ENCODE peak calls at places on chromosomes 1 and 21, in ten cellular contexts. W, M, D, U, Y, C, B, L, O and G are unnamed samples.

GRCh38 chr1:206729507-206729906 is 41.1 kb upstream of the IL19 start:
- DNase-seq in W (no peak), U (no peak), O (no peak), L (no peak), C (no peak), B (no peak), M (no peak), Y (no peak), D (no peak), G (no peak)

GRCh38 chr1:236809133-236809532 is 14.0 kb downstream of the MTR start:
- DNase-seq in C (no peak), L (no peak), B (no peak), U (no peak), Y (no peak), D (no peak), W (no peak), O (peak), M (no peak), G (no peak)

GRCh38 chr1:116847688-116848531 is 61.8 kb upstream of the PTGFRN start:
- DNase-seq in U (peak), C (peak), B (peak), M (peak), O (peak), Y (peak), W (peak), D (no peak), L (no peak), G (no peak)

GRCh38 chr1:156608981-156609380 is 7.7 kb upstream of the GPATCH4 start:
- DNase-seq in D (no peak), W (no peak), O (peak), U (peak), L (peak), M (no peak), C (peak), Y (no peak), B (no peak), G (peak)

GRCh38 chr1:207938016-207938415 is 27.1 kb upstream of the CD34 start:
- DNase-seq in O (peak), Y (peak), D (no peak), B (peak), L (no peak), W (no peak), C (no peak), U (peak), M (peak), G (no peak)

GRCh38 chr21:46297311-46298082 is 11.4 kb downstream of the YBEY start:
- DNase-seq in C (no peak), L (no peak), D (no peak), M (no peak), W (peak), B (peak), U (no peak), Y (peak), O (peak), G (no peak)

GRCh38 chr1:97630968-97631367 is 289.9 kb downstream of the DPYD start:
- DNase-seq in B (peak), O (peak), C (no peak), L (no peak), U (no peak), M (peak), W (peak), Y (peak), D (no peak), G (no peak)

GRCh38 chr1:200628223-200628868 is 7.8 kb upstream of the KIF14 start:
- DNase-seq in B (no peak), C (peak), L (no peak), U (no peak), Y (no peak), O (no peak), M (no peak), D (no peak), W (no peak), G (no peak)

GRCh38 chr1:28668191-28668955 is at the start of gene GMEB1:
- DNase-seq in U (peak), O (peak), M (peak), L (peak), B (peak), W (peak), C (peak), D (peak), Y (peak), G (peak)

GRCh38 chr1:211492511-211493132 is 660 bp upstream of the RD3 start:
- DNase-seq in L (no peak), B (no peak), M (no peak), D (no peak), U (no peak), O (no peak), C (no peak), W (no peak), Y (no peak), G (no peak)

GRCh38 chr21:32524010-32524719 is 61.2 kb downstream of the TCP10L start:
- DNase-seq in L (no peak), B (peak), Y (peak), O (peak), U (no peak), C (no peak), D (no peak), M (peak), W (peak), G (no peak)

GRCh38 chr1:200410566-200410878 is 686 bp upstream of the ZNF281 start:
- DNase-seq in C (peak), B (peak), U (peak), W (no peak), O (peak), L (no peak), Y (peak), D (no peak), M (no peak), G (no peak)

GRCh38 chr1:232553809-232554208 is 76.1 kb downstream of the SIPA1L2 start:
- DNase-seq in U (no peak), L (no peak), M (peak), O (peak), B (peak), Y (peak), C (no peak), W (no peak), D (no peak), G (no peak)

GRCh38 chr1:159239551-159240220 is 35.0 kb downstream of the ACKR1 start:
- DNase-seq in C (peak), W (no peak), L (no peak), B (no peak), O (no peak), D (no peak), U (peak), Y (no peak), M (no peak), G (no peak)

GRCh38 chr1:229098361-229098760 is 172.6 kb upstream of the RAB4A start:
- DNase-seq in B (no peak), D (no peak), O (no peak), C (no peak), Y (no peak), L (no peak), W (no peak), U (no peak), M (no peak), G (no peak)

GRCh38 chr1:207799989-207800648 is 48.3 kb downstream of the CD46 start:
- DNase-seq in M (no peak), D (no peak), Y (no peak), O (no peak), B (no peak), U (no peak), C (no peak), W (no peak), L (no peak), G (no peak)

GRCh38 chr1:209831615-209832014 is 3.8 kb downstream of the UTP25 start:
- DNase-seq in M (peak), Y (peak), W (no peak), O (no peak), L (no peak), C (no peak), U (peak), B (no peak), D (no peak), G (no peak)

GRCh38 chr1:19115082-19115808 is 94.8 kb downstream of the UBR4 start:
- DNase-seq in C (no peak), Y (no peak), B (no peak), M (no peak), O (no peak), U (no peak), L (no peak), D (no peak), W (no peak), G (no peak)

GRCh38 chr1:19110266-19110927 is 99.7 kb downstream of the UBR4 start:
- DNase-seq in M (no peak), C (no peak), W (no peak), U (no peak), L (no peak), B (no peak), D (no peak), O (no peak), Y (no peak), G (no peak)

GRCh38 chr1:19109545-19109944 is 100.5 kb downstream of the UBR4 start:
- DNase-seq in B (no peak), M (no peak), U (no peak), C (no peak), L (no peak), D (no peak), W (no peak), O (no peak), Y (no peak), G (no peak)

GRCh38 chr1:19113362-19114092 is 96.5 kb downstream of the UBR4 start:
- DNase-seq in U (peak), C (peak), M (peak), L (peak), Y (peak), W (no peak), O (peak), D (peak), B (peak), G (peak)
- TF ChIP-seq CTCF in U (peak), C (peak), M (peak), L (peak), Y (peak), W (peak), O (peak), D (peak), B (peak), G (no peak)

GRCh38 chr1:216740334-216740733 is 17.1 kb upstream of the ESRRG start:
- DNase-seq in L (no peak), W (no peak), B (no peak), U (no peak), D (no peak), O (no peak), M (no peak), Y (no peak), C (no peak), G (no peak)

GRCh38 chr1:216739771-216740170 is 16.5 kb upstream of the ESRRG start:
- DNase-seq in Y (no peak), O (no peak), B (no peak), M (no peak), C (no peak), W (no peak), L (no peak), U (no peak), D (no peak), G (no peak)

DNA sequence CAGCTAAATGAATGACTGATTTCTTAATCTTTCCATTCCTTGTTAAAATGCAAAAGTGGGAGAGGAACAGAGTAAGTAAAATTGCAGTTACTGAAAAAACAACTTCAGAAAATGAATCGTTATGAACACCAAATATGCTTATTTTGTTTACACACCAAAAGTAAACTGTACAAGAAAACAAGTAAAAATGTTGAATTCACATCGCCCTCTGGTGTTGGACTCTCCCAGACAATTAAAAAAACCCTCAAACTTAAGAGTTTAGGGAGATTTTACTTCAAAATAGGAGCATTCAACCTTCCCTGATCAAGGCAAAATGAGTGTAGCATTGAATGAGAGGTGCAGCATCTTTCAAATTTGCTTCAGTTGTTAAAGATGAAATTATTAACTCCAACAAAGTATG is 19.4 kb upstream of the ESRRG start:
- DNase-seq in C (no peak), U (peak), Y (no peak), M (peak), W (no peak), L (no peak), B (peak), D (no peak), O (peak), G (no peak)
- TF ChIP-seq CTCF in C (peak), U (peak), Y (peak), M (no peak), W (no peak), L (peak), B (peak), D (peak), O (peak), G (peak)

GRCh38 chr1:15684042-15684461 is at the start of gene PLEKHM2:
- DNase-seq in D (peak), U (peak), O (peak), B (no peak), Y (peak), C (peak), L (peak), M (no peak), W (peak), G (peak)

GRCh38 chr1:15685820-15686219 is 1.7 kb downstream of the PLEKHM2 start:
- DNase-seq in O (no peak), U (no peak), M (no peak), D (no peak), C (no peak), L (no peak), Y (no peak), B (no peak), W (no peak), G (no peak)

GRCh38 chr1:15683411-15684039 is 595 bp upstream of the PLEKHM2 start:
- DNase-seq in C (no peak), U (no peak), L (no peak), Y (no peak), D (no peak), W (peak), O (no peak), B (no peak), M (no peak), G (no peak)

GRCh38 chr1:15682886-15683410 is 1.2 kb upstream of the PLEKHM2 start:
- DNase-seq in L (no peak), W (peak), Y (no peak), M (no peak), C (no peak), U (no peak), D (no peak), O (no peak), B (no peak), G (no peak)

GRCh38 chr1:15684468-15685283 is 556 bp downstream of the PLEKHM2 start:
- DNase-seq in D (peak), W (peak), B (no peak), Y (peak), L (peak), C (peak), U (no peak), M (no peak), O (no peak), G (peak)
- TF ChIP-seq CTCF in D (no peak), W (no peak), B (no peak), Y (no peak), L (no peak), C (no peak), U (no peak), M (no peak), O (no peak), G (no peak)

DNA sequence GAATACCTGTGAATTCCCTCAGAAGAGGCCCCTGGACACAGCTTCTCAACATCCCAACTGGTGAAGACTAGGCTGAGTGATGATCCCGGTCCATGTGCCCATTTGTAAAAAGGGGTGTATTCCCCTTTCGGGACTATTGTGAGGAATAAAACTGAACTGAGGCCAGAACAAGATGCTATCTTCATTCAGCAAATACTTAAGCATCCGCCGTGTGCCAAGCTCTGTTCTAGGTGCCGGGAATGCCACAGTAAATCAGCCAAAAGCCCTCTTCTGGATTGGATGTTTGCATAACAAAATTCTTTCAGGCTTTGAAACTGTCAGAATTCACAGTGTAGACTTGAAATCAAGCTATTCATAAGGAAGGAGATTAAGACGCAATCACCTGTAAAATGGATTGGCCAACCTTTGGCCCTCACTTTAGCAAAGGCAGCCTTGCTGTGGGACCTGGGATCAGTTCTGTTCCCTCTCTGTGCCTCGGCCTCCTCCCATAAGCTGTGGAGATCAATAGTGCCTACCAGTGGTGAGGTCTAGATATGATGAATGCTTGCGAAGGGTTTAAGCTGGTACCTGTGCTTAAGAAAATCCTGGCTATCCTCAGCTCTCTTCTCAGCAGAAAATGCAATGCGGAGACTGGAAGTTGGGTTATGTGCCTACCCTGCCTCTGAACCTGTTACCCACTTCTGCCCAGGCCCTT is 1.8 kb downstream of the ALPL start:
- DNase-seq in O (no peak), L (no peak), W (no peak), D (no peak), B (no peak), C (no peak), M (peak), Y (peak), U (no peak), G (no peak)
- TF ChIP-seq CTCF in O (peak), L (no peak), W (no peak), D (no peak), B (peak), C (no peak), M (no peak), Y (no peak), U (peak), G (no peak)

GRCh38 chr1:93433407-93433961 is 14.4 kb upstream of the FNBP1L start:
- DNase-seq in W (no peak), M (no peak), C (no peak), B (no peak), O (no peak), U (no peak), L (no peak), D (no peak), Y (no peak), G (no peak)
- TF ChIP-seq CTCF in W (peak), M (peak), C (peak), B (peak), O (peak), U (peak), L (no peak), D (no peak), Y (no peak), G (no peak)

DNA sequence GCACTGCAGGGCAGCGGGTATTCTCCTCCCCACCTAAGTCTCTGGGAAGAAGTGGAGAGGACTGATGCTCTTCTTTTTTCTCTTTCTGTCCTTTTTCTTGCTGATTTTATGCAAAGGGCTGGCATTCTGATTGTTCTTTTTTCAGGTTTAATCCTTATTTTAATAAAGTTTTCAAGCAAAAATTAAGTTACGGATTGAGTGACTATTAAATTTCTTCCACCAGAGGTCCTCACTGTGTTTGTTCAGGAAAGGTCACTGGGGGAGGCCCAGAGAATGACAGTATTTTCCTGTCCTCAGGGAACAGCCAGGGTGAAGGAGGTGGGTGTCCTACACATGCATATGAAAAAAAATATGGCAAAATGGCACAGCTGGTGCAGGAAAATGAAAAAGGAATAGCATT is 4.4 kb upstream of the ELF3 start:
- DNase-seq in D (no peak), L (no peak), W (no peak), O (peak), C (no peak), B (peak), Y (no peak), U (peak), M (peak), G (no peak)
- TF ChIP-seq CTCF in D (peak), L (peak), W (peak), O (peak), C (peak), B (peak), Y (no peak), U (peak), M (peak), G (peak)

DNA sequence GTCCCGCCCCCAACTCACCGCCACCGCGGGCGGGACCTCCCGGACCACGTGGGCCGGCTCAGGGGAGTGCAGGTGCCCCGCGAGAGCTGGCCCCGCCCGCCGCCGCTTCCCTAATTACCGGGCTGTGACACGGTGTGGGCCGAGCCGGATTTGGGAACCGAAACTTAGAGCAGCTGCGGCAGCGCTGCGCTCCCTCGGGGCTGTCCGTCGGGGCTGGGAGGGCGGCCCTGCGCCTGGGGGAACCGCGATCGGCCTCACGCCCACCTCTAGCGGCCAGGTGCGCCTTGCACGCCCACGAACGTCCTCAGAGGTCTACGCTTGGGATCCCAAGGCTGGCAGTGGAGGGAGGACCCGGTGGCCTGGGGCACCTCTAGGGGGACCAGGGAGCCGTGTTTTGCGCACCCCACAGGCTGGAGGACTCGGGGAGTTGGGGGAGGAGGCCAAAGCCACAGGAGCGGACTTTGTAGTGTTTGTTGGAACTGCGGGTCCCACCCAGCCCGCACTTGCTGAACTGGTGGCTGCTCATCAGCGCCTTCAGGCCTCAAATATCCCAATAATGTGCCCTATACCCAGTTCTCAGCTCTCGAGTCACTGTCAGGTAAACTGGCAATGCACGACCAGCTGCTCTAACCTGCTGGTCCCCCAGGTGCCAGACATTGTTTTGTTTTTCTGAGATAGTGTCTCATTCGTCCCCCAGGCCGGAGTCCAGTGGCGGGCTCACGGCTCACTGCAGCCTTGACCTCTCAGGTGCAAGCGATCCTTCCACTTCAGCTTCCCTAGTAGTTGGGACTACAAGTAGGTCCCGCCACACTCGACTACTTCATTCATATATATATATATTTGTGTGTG is 781 bp upstream of the NADK start:
- DNase-seq in L (peak), Y (no peak), W (peak), B (no peak), O (no peak), D (peak), M (no peak), U (peak), C (peak), G (peak)
- TF ChIP-seq CTCF in L (peak), Y (no peak), W (no peak), B (peak), O (no peak), D (peak), M (no peak), U (peak), C (peak), G (no peak)